ENCODE peak calls at places on chromosomes 13 and 19, in eight cellular contexts. U is SW 1271, L is NCI-H69, V is KBM-7, C is endothelial cell, A is progenitor cell of endocrine pancreas, Q is C1 segment of cervical spinal cord, G is astrocyte. N is an unnamed sample.

GRCh38 chr13:60267498-60268202 is 103.9 kb upstream of the DIAPH3 start:
- DNase-seq in L (peak), V (no peak), A (no peak), C (no peak), U (no peak), Q (no peak), G (peak), N (no peak)

GRCh38 chr13:45879666-45880065 is 28.1 kb upstream of the SIAH3 start:
- DNase-seq in A (no peak), V (no peak), Q (no peak), L (peak), C (peak), U (no peak), G (no peak), N (no peak)

GRCh38 chr19:17659996-17660395 is 28.2 kb downstream of the UNC13A start:
- DNase-seq in Q (no peak), A (no peak), V (no peak), C (no peak), G (no peak), L (no peak), U (no peak), N (no peak)

GRCh38 chr19:17248011-17248776 is 2.5 kb upstream of the NR2F6 start:
- DNase-seq in A (peak), Q (no peak), L (peak), V (no peak), G (no peak), U (no peak), C (no peak), N (no peak)

GRCh38 chr13:97245011-97245410 is 22.9 kb downstream of the MBNL2 start:
- DNase-seq in U (no peak), L (no peak), Q (no peak), V (no peak), A (no peak), G (no peak), C (no peak), N (no peak)

GRCh38 chr13:68234278-68234677 is 1004.1 kb upstream of the PCDH9 start:
- DNase-seq in U (peak), Q (no peak), G (peak), V (no peak), L (peak), C (no peak), A (no peak), N (no peak)

GRCh38 chr13:110262494-110262893 is 44.5 kb downstream of the COL4A1 start:
- DNase-seq in U (no peak), L (no peak), A (no peak), C (no peak), G (no peak), Q (no peak), V (no peak), N (no peak)

GRCh38 chr13:42971670-42972355 is 20.2 kb downstream of the EPSTI1 start:
- DNase-seq in Q (no peak), A (no peak), C (no peak), L (no peak), U (no peak), G (no peak), V (no peak), N (no peak)

GRCh38 chr13:112821340-112822055 is 131.7 kb downstream of the ATP11A start:
- DNase-seq in L (no peak), Q (no peak), A (no peak), V (no peak), C (no peak), G (no peak), U (no peak), N (no peak)

GRCh38 chr19:2477141-2477710 is 1.3 kb downstream of the GADD45B start:
- DNase-seq in A (no peak), U (no peak), V (no peak), Q (peak), L (no peak), G (no peak), C (no peak), N (no peak)

GRCh38 chr13:99980201-99981114 is 1.1 kb upstream of the ZIC2 start:
- DNase-seq in G (peak), C (peak), L (no peak), A (peak), Q (peak), U (peak), V (peak), N (peak)

GRCh38 chr19:41682437-41682836 is 5.6 kb downstream of the CEACAM7 start:
- DNase-seq in G (no peak), C (no peak), L (no peak), Q (no peak), U (no peak), A (no peak), V (no peak), N (no peak)

GRCh38 chr19:21314676-21315075 is 14.5 kb downstream of the ZNF708 start:
- DNase-seq in Q (no peak), V (no peak), L (no peak), G (peak), A (no peak), U (no peak), C (no peak), N (no peak)

GRCh38 chr13:31074750-31075149 is 87.0 kb downstream of the HSPH1 start:
- DNase-seq in L (no peak), V (no peak), Q (no peak), A (no peak), U (no peak), C (no peak), G (no peak), N (no peak)

GRCh38 chr13:32035701-32036100 is 4.1 kb downstream of the FRY start:
- DNase-seq in A (no peak), L (no peak), G (no peak), U (no peak), V (no peak), Q (no peak), C (no peak), N (no peak)

GRCh38 chr13:99585609-99586008 is 84.3 kb downstream of the TM9SF2 start:
- DNase-seq in Q (no peak), L (no peak), V (no peak), A (no peak), G (no peak), C (no peak), U (no peak), N (no peak)

GRCh38 chr19:18793144-18794028 is 2.3 kb upstream of the COMP start:
- DNase-seq in V (no peak), C (no peak), L (no peak), A (no peak), G (no peak), U (no peak), Q (no peak), N (no peak)

GRCh38 chr13:49320975-49321374 is 73.2 kb downstream of the CDADC1 start:
- DNase-seq in G (no peak), U (no peak), C (no peak), Q (no peak), L (no peak), A (no peak), V (no peak), N (no peak)

GRCh38 chr19:39199025-39199424 is 2.3 kb downstream of the NCCRP1 start:
- DNase-seq in V (no peak), L (peak), G (peak), U (no peak), A (no peak), C (no peak), Q (peak), N (no peak)

GRCh38 chr19:50562996-50563395 is 5.2 kb downstream of the LRRC4B start:
- DNase-seq in G (no peak), L (no peak), A (no peak), Q (no peak), V (no peak), C (no peak), U (no peak), N (no peak)

GRCh38 chr19:53553865-53554791 is 16.2 kb downstream of the ZNF331 start:
- DNase-seq in A (no peak), L (peak), V (no peak), G (peak), U (no peak), Q (peak), C (peak), N (no peak)

GRCh38 chr13:31225998-31226675 is 26.4 kb downstream of the B3GLCT start:
- DNase-seq in L (no peak), A (no peak), Q (no peak), V (no peak), G (no peak), U (no peak), C (peak), N (no peak)

GRCh38 chr19:46932346-46932745 is 71.5 kb downstream of the ARHGAP35 start:
- DNase-seq in A (no peak), U (peak), V (no peak), L (no peak), Q (no peak), G (peak), C (no peak), N (no peak)

GRCh38 chr19:2820112-2820702 is 539 bp downstream of the ZNF554 start:
- DNase-seq in C (peak), L (peak), A (no peak), U (peak), G (no peak), Q (no peak), V (peak), N (no peak)

GRCh38 chr19:1470864-1471513 is 8.0 kb downstream of the C19orf25 start:
- DNase-seq in L (peak), G (no peak), C (no peak), U (no peak), A (no peak), V (no peak), Q (peak), N (no peak)

GRCh38 chr19:6396305-6396704 is 3.3 kb upstream of the GTF2F1 start:
- DNase-seq in Q (no peak), L (no peak), U (no peak), G (no peak), V (no peak), A (no peak), C (no peak), N (no peak)